ENCODE peak calls at places on chromosomes 16 and 17, in five cellular contexts. L, P, N, Y and X are unnamed samples.

GRCh38 chr16:89920723-89921122 is 2.1 kb downstream of the MC1R start:
- DNase-seq in P (no peak), Y (no peak), L (no peak), N (no peak), X (no peak)

GRCh38 chr17:8080799-8081219 is 6.7 kb downstream of the ALOX12B start:
- DNase-seq in P (peak; percentile 49), Y (no peak), L (no peak), N (no peak), X (no peak)

GRCh38 chr16:200388-200787 is 20.1 kb downstream of the HBQ1 start:
- DNase-seq in N (no peak), Y (no peak), L (no peak), P (no peak), X (no peak)

GRCh38 chr16:83928341-83929055 is 24.5 kb upstream of the OSGIN1 start:
- DNase-seq in N (no peak), Y (no peak), L (peak; percentile 4), P (no peak), X (no peak)

GRCh38 chr16:31508706-31509523 is 724 bp upstream of the RUSF1 start:
- DNase-seq in P (no peak), Y (no peak), N (no peak), L (no peak), X (no peak)

GRCh38 chr16:1958715-1959268 is 546 bp upstream of the NDUFB10 start:
- DNase-seq in L (no peak), Y (peak; percentile 78), N (no peak), P (no peak), X (no peak)

GRCh38 chr17:5468075-5468473 is 708 bp downstream of the DHX33 start:
- DNase-seq in P (peak; percentile 14), N (no peak), L (no peak), Y (no peak), X (peak; percentile 20)

GRCh38 chr17:12961655-12962054 is 56.2 kb downstream of the ELAC2 start:
- DNase-seq in Y (no peak), P (no peak), L (no peak), N (no peak), X (no peak)

GRCh38 chr17:76547183-76547641 is 7.4 kb downstream of the PRCD start:
- DNase-seq in N (peak; percentile 80), P (peak; percentile 92), L (peak; percentile 40), Y (peak; percentile 31), X (peak; percentile 80)

GRCh38 chr16:81440888-81441663 is 3.5 kb upstream of the CMIP start:
- DNase-seq in Y (no peak), P (no peak), N (no peak), L (no peak), X (no peak)

GRCh38 chr17:51372345-51373004 is 112.1 kb downstream of the UTP18 start:
- DNase-seq in P (peak; percentile 79), Y (no peak), L (no peak), N (no peak), X (peak; percentile 65)

GRCh38 chr17:63286254-63286653 is 159.9 kb downstream of the CYB561 start:
- DNase-seq in L (no peak), P (no peak), Y (no peak), N (no peak), X (no peak)

GRCh38 chr17:16599537-16599936 is 30.5 kb upstream of the ZNF287 start:
- DNase-seq in Y (no peak), P (no peak), N (no peak), L (no peak), X (no peak)

GRCh38 chr16:74186589-74186988 is 110.0 kb upstream of the PSMD7 start:
- DNase-seq in N (no peak), P (no peak), L (no peak), Y (no peak), X (no peak)

GRCh38 chr17:10292057-10292931 is 80.5 kb downstream of the MYH13 start:
- DNase-seq in P (peak; percentile 15), N (peak; percentile 22), Y (no peak), L (peak; percentile 66), X (no peak)

GRCh38 chr16:55552621-55553020 is 13.9 kb upstream of the CAPNS2 start:
- DNase-seq in N (no peak), L (no peak), P (no peak), Y (no peak), X (no peak)

GRCh38 chr16:23249830-23250229 is 52.3 kb upstream of the SCNN1B start:
- DNase-seq in Y (no peak), L (no peak), P (no peak), N (no peak), X (no peak)

GRCh38 chr17:6853764-6854442 is 22.4 kb upstream of the TEKT1 start:
- DNase-seq in P (peak; percentile 89), L (no peak), Y (no peak), N (no peak), X (no peak)
- H3K4me3 ChIP-seq in P (peak overlapping the region; percentile 58), L (no peak overlapping the region), Y (no peak overlapping the region), N (no peak overlapping the region), X (no peak overlapping the region)

DNA sequence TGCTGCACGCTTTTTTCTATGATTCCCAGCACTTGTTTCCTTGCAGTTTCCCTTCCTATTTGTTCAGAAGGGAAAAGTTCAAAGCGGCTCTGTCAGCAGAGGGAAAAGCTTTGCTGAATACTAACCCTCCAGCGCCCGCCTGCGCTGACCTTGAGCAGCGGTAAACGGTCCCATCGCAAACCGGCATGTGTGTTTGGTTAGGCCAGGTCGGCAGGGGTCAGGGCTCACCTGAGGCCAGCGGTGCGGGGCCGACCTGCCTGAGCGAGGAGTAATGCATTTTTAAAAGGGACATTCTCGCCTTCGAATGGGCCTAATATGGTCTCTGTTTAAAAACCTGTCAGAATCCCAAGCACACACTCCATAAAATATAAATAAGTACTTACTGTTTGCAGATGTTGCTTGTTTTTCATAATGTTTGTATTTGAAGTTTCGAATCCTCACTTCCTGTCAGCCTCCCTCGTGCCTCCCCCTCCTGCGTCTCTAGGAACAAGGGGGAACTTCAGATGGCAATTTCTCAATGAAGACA is 110.1 kb downstream of the IRX3 start:
- DNase-seq in N (peak; percentile 48), L (no peak), Y (peak; percentile 46), P (peak; percentile 73), X (no peak)
- H3K4me3 ChIP-seq in N (no peak overlapping the region), L (no peak overlapping the region), Y (no peak overlapping the region), P (no peak overlapping the region), X (no peak overlapping the region)

GRCh38 chr17:43782903-43783462 is 2.7 kb downstream of the CFAP97D1 start:
- DNase-seq in L (no peak), Y (no peak), P (no peak), N (no peak), X (no peak)

GRCh38 chr17:43780135-43780534 is at the start of gene CFAP97D1:
- DNase-seq in N (no peak), Y (no peak), L (no peak), P (no peak), X (no peak)

GRCh38 chr17:43787728-43788127 is 7.5 kb downstream of the CFAP97D1 start:
- DNase-seq in N (no peak), L (no peak), P (no peak), Y (no peak), X (no peak)

GRCh38 chr17:43784628-43785101 is 4.4 kb downstream of the CFAP97D1 start:
- DNase-seq in L (no peak), N (no peak), P (no peak), Y (no peak), X (no peak)

DNA sequence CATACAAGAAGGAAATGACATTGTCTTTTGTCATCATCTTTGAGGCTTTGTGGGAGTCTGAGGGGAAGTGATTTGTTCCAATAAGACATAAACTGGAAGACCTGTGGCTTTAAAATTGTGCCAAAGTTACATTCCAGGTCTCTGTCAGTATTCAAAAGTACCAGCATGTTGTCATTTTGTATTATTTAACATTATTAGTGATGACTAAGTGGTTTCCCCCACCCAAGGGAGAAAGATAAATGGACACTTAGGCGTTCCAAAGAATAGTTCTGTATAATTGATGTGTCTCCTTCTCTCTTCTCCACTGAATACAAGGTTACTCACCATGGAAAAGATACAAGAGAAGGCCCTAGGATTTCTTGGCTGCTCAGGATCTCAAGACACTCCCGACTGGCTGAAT is 3.8 kb downstream of the CFAP97D1 start:
- DNase-seq in N (no peak), P (no peak), L (no peak), Y (no peak), X (no peak)
- H3K4me3 ChIP-seq in N (no peak overlapping the region), P (no peak overlapping the region), L (no peak overlapping the region), Y (no peak overlapping the region), X (no peak overlapping the region)

DNA sequence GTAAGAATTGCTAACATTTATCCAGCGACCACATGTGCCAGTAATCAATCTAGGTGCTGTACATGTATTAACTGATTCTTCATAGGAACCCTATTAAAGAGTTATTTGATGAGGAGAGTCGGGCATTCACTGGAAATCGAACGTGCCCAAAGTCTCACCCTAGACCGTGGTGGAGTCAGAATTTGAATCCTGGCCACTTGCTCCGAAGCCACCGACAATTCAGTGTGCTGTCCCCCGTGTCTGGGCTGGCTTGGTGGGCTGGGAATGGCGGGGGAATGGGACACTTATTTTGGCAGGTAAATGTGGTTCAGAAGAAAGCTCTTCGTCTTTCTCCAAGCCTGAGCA is 707 bp upstream of the KSR1 start:
- DNase-seq in L (no peak), P (no peak), Y (no peak), N (no peak), X (no peak)
- H3K4me3 ChIP-seq in L (peak overlapping the region; percentile 87), P (peak overlapping the region; percentile 96), Y (peak overlapping the region; percentile 86), N (peak overlapping the region; percentile 86), X (peak overlapping the region; percentile 60)

GRCh38 chr16:67934306-67935095 is 2.1 kb downstream of the PSMB10 start:
- DNase-seq in Y (peak; percentile 62), P (no peak), L (no peak), N (no peak), X (no peak)
- H3K4me3 ChIP-seq in Y (no peak overlapping the region), P (peak overlapping the region; percentile 98), L (peak overlapping the region; percentile 81), N (peak overlapping the region; percentile 73), X (peak overlapping the region; percentile 99)

GRCh38 chr16:29863669-29863984 is 601 bp upstream of the CDIPT start:
- DNase-seq in L (no peak), N (no peak), Y (no peak), P (no peak), X (no peak)
- H3K4me3 ChIP-seq in L (peak overlapping the region; percentile 95), N (no peak overlapping the region), Y (no peak overlapping the region), P (peak overlapping the region; percentile 96), X (peak overlapping the region; percentile 63)

GRCh38 chr16:47493358-47494337 is 32.5 kb downstream of the PHKB start:
- DNase-seq in P (no peak), Y (no peak), L (no peak), N (no peak), X (no peak)
- H3K4me3 ChIP-seq in P (no peak overlapping the region), Y (no peak overlapping the region), L (peak overlapping the region; percentile 39), N (no peak overlapping the region), X (no peak overlapping the region)

DNA sequence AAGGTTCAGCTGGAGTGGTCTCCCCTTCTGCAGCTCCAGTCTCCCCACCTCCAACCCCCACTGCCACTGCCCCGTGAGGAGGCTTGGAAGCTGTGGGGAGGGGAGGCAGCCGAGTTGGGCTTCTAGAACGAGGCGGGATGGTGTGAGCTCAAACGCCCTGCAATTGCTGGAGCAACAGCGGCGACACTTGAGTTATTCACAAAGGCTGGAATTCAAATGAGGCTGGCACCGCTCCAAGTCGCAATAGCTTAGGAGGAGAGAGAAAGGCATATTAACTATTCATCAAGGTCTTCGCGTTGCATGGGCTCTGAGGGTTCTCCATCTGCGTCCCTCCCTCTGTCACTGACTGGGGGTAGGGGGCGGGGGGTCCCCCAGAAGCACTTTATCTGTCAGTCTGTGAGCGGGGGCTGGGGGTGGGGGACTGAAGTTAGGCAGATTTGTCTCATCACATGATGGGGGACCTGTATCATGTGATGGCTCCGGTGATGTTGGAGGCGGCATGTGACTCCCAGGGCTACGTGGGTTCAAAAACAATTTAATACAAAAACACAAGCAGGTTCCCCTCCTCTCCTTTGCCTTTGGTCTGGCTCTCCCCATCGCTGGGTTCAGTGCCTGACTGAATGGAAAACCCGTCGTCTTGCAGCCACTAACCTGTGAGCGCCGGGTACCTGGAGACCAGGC is 70.5 kb downstream of the RBBP6 start:
- DNase-seq in P (peak; percentile 83), N (peak; percentile 83), L (peak; percentile 48), Y (peak; percentile 60), X (peak; percentile 92)
- H3K4me3 ChIP-seq in P (peak overlapping the region; percentile 86), N (peak overlapping the region; percentile 28), L (peak overlapping the region; percentile 38), Y (no peak overlapping the region), X (peak overlapping the region; percentile 20)

GRCh38 chr17:333626-334396 is 18.8 kb downstream of the RPH3AL start:
- DNase-seq in P (peak; percentile 57), N (peak; percentile 86), Y (peak; percentile 85), L (peak; percentile 88), X (peak; percentile 33)
- H3K4me3 ChIP-seq in P (no peak overlapping the region), N (no peak overlapping the region), Y (no peak overlapping the region), L (peak overlapping the region; percentile 61), X (no peak overlapping the region)